ENCODE peak calls at places on chromosome 4, in eight cellular contexts. One of them, this sample, is unnamed.

GRCh38 chr4:56286763-56287162 is 100.5 kb downstream of the AASDH start:
- DNase-seq in prostate gland: no peak
- DNase-seq in right atrium auricular region: no peak
- DNase-seq in bronchial epithelial cell: no peak
- DNase-seq in cardiac fibroblast: no peak
- DNase-seq in GM20000: no peak
- DNase-seq in astrocyte of the spinal cord: no peak
- DNase-seq in sigmoid colon: no peak
- DNase-seq in this sample: no peak

GRCh38 chr4:150278206-150278605 is 200.0 kb downstream of the DCLK2 start:
- DNase-seq in cardiac fibroblast: no peak
- DNase-seq in right atrium auricular region: no peak
- DNase-seq in bronchial epithelial cell: no peak
- DNase-seq in GM20000: no peak
- DNase-seq in astrocyte of the spinal cord: no peak
- DNase-seq in sigmoid colon: no peak
- DNase-seq in prostate gland: no peak
- DNase-seq in this sample: no peak

GRCh38 chr4:76641758-76642157 is 206.7 kb downstream of the SHROOM3 start:
- DNase-seq in prostate gland: no peak
- DNase-seq in cardiac fibroblast: no peak
- DNase-seq in sigmoid colon: no peak
- DNase-seq in astrocyte of the spinal cord: no peak
- DNase-seq in GM20000: no peak
- DNase-seq in right atrium auricular region: no peak
- DNase-seq in bronchial epithelial cell: no peak
- DNase-seq in this sample: no peak

GRCh38 chr4:11480683-11481082 is 52.0 kb upstream of the HS3ST1 start:
- DNase-seq in sigmoid colon: peak; percentile 69
- DNase-seq in right atrium auricular region: peak; percentile 67
- DNase-seq in bronchial epithelial cell: peak; percentile 59
- DNase-seq in astrocyte of the spinal cord: peak; percentile 16
- DNase-seq in prostate gland: no peak
- DNase-seq in cardiac fibroblast: peak; percentile 66
- DNase-seq in GM20000: peak; percentile 10
- DNase-seq in this sample: peak; percentile 30

GRCh38 chr4:7096264-7096663 is 28.4 kb upstream of the GRPEL1 start:
- DNase-seq in GM20000: no peak
- DNase-seq in cardiac fibroblast: no peak
- DNase-seq in astrocyte of the spinal cord: no peak
- DNase-seq in right atrium auricular region: no peak
- DNase-seq in sigmoid colon: no peak
- DNase-seq in prostate gland: no peak
- DNase-seq in bronchial epithelial cell: no peak
- DNase-seq in this sample: no peak

GRCh38 chr4:3340038-3340702 is 47.3 kb downstream of the RGS12 start:
- DNase-seq in cardiac fibroblast: no peak
- DNase-seq in astrocyte of the spinal cord: no peak
- DNase-seq in GM20000: no peak
- DNase-seq in right atrium auricular region: peak; percentile 50
- DNase-seq in sigmoid colon: no peak
- DNase-seq in bronchial epithelial cell: no peak
- DNase-seq in prostate gland: no peak
- DNase-seq in this sample: no peak

GRCh38 chr4:30068234-30068633 is 651.9 kb upstream of the PCDH7 start:
- DNase-seq in right atrium auricular region: no peak
- DNase-seq in prostate gland: no peak
- DNase-seq in astrocyte of the spinal cord: no peak
- DNase-seq in GM20000: no peak
- DNase-seq in cardiac fibroblast: peak; percentile 0
- DNase-seq in sigmoid colon: peak; percentile 32
- DNase-seq in bronchial epithelial cell: no peak
- DNase-seq in this sample: no peak

GRCh38 chr4:186347743-186348142 is 81.8 kb downstream of the F11 start:
- DNase-seq in cardiac fibroblast: no peak
- DNase-seq in astrocyte of the spinal cord: no peak
- DNase-seq in GM20000: no peak
- DNase-seq in bronchial epithelial cell: no peak
- DNase-seq in prostate gland: no peak
- DNase-seq in right atrium auricular region: no peak
- DNase-seq in sigmoid colon: no peak
- DNase-seq in this sample: no peak

GRCh38 chr4:74378573-74378972 is 13.6 kb downstream of the EREG start:
- DNase-seq in prostate gland: no peak
- DNase-seq in sigmoid colon: no peak
- DNase-seq in cardiac fibroblast: peak; percentile 62
- DNase-seq in astrocyte of the spinal cord: no peak
- DNase-seq in GM20000: no peak
- DNase-seq in right atrium auricular region: no peak
- DNase-seq in bronchial epithelial cell: no peak
- DNase-seq in this sample: no peak

GRCh38 chr4:113539408-113539807 is 222.1 kb downstream of the CAMK2D start:
- DNase-seq in prostate gland: no peak
- DNase-seq in cardiac fibroblast: peak; percentile 89
- DNase-seq in astrocyte of the spinal cord: peak; percentile 75
- DNase-seq in GM20000: no peak
- DNase-seq in bronchial epithelial cell: peak; percentile 50
- DNase-seq in sigmoid colon: no peak
- DNase-seq in right atrium auricular region: no peak
- DNase-seq in this sample: peak; percentile 23

GRCh38 chr4:145480257-145480656 is 1.4 kb upstream of the SMAD1 start:
- DNase-seq in astrocyte of the spinal cord: no peak
- DNase-seq in right atrium auricular region: no peak
- DNase-seq in cardiac fibroblast: no peak
- DNase-seq in bronchial epithelial cell: no peak
- DNase-seq in GM20000: peak; percentile 31
- DNase-seq in prostate gland: no peak
- DNase-seq in sigmoid colon: no peak
- DNase-seq in this sample: peak; percentile 27

GRCh38 chr4:184987493-184988031 is 30.7 kb upstream of the HELT start:
- DNase-seq in sigmoid colon: no peak
- DNase-seq in right atrium auricular region: no peak
- DNase-seq in prostate gland: no peak
- DNase-seq in cardiac fibroblast: no peak
- DNase-seq in bronchial epithelial cell: no peak
- DNase-seq in astrocyte of the spinal cord: no peak
- DNase-seq in GM20000: no peak
- DNase-seq in this sample: no peak

GRCh38 chr4:174631901-174632758 is 109.8 kb upstream of the HPGD start:
- DNase-seq in bronchial epithelial cell: peak; percentile 58
- DNase-seq in sigmoid colon: no peak
- DNase-seq in prostate gland: no peak
- DNase-seq in right atrium auricular region: no peak
- DNase-seq in cardiac fibroblast: peak; percentile 56
- DNase-seq in astrocyte of the spinal cord: peak; percentile 58
- DNase-seq in GM20000: peak; percentile 34
- DNase-seq in this sample: peak; percentile 50

GRCh38 chr4:176259330-176260090 is 9.5 kb downstream of the ASB5 start:
- DNase-seq in sigmoid colon: no peak
- DNase-seq in right atrium auricular region: no peak
- DNase-seq in bronchial epithelial cell: peak; percentile 52
- DNase-seq in GM20000: no peak
- DNase-seq in prostate gland: no peak
- DNase-seq in astrocyte of the spinal cord: peak; percentile 49
- DNase-seq in cardiac fibroblast: peak; percentile 71
- DNase-seq in this sample: peak; percentile 56

GRCh38 chr4:150007512-150007911 is 70.7 kb upstream of the DCLK2 start:
- DNase-seq in GM20000: no peak
- DNase-seq in bronchial epithelial cell: peak; percentile 10
- DNase-seq in prostate gland: no peak
- DNase-seq in astrocyte of the spinal cord: peak; percentile 68
- DNase-seq in right atrium auricular region: no peak
- DNase-seq in sigmoid colon: no peak
- DNase-seq in cardiac fibroblast: peak; percentile 56
- DNase-seq in this sample: peak; percentile 27

GRCh38 chr4:5365071-5366008 is 314.1 kb downstream of the STK32B start:
- DNase-seq in cardiac fibroblast: peak; percentile 75
- DNase-seq in sigmoid colon: no peak
- DNase-seq in prostate gland: peak; percentile 77
- DNase-seq in bronchial epithelial cell: peak; percentile 100
- DNase-seq in astrocyte of the spinal cord: peak; percentile 54
- DNase-seq in right atrium auricular region: no peak
- DNase-seq in GM20000: no peak
- DNase-seq in this sample: peak; percentile 97

GRCh38 chr4:26887143-26887542 is 26.5 kb downstream of the STIM2 start:
- DNase-seq in prostate gland: no peak
- DNase-seq in astrocyte of the spinal cord: no peak
- DNase-seq in cardiac fibroblast: no peak
- DNase-seq in right atrium auricular region: no peak
- DNase-seq in bronchial epithelial cell: no peak
- DNase-seq in GM20000: no peak
- DNase-seq in sigmoid colon: no peak
- DNase-seq in this sample: no peak

GRCh38 chr4:90121961-90122748 is 5.0 kb upstream of the CCSER1 start:
- DNase-seq in GM20000: no peak
- DNase-seq in prostate gland: no peak
- DNase-seq in cardiac fibroblast: peak; percentile 3
- DNase-seq in bronchial epithelial cell: peak; percentile 83
- DNase-seq in right atrium auricular region: no peak
- DNase-seq in astrocyte of the spinal cord: peak; percentile 42
- DNase-seq in sigmoid colon: no peak
- DNase-seq in this sample: peak; percentile 91

GRCh38 chr4:23890369-23891063 is 669 bp upstream of the PPARGC1A start:
- DNase-seq in cardiac fibroblast: no peak
- DNase-seq in bronchial epithelial cell: no peak
- DNase-seq in astrocyte of the spinal cord: peak; percentile 5
- DNase-seq in GM20000: no peak
- DNase-seq in sigmoid colon: no peak
- DNase-seq in prostate gland: no peak
- DNase-seq in right atrium auricular region: no peak
- DNase-seq in this sample: no peak

GRCh38 chr4:5009796-5010195 is 9.5 kb downstream of the CYTL1 start:
- DNase-seq in cardiac fibroblast: no peak
- DNase-seq in bronchial epithelial cell: no peak
- DNase-seq in astrocyte of the spinal cord: no peak
- DNase-seq in GM20000: no peak
- DNase-seq in sigmoid colon: no peak
- DNase-seq in right atrium auricular region: no peak
- DNase-seq in prostate gland: no peak
- DNase-seq in this sample: no peak

GRCh38 chr4:6551660-6552059 is 23.3 kb upstream of the MAN2B2 start:
- DNase-seq in prostate gland: no peak
- DNase-seq in bronchial epithelial cell: no peak
- DNase-seq in GM20000: no peak
- DNase-seq in right atrium auricular region: no peak
- DNase-seq in astrocyte of the spinal cord: no peak
- DNase-seq in cardiac fibroblast: no peak
- DNase-seq in sigmoid colon: no peak
- DNase-seq in this sample: no peak

GRCh38 chr4:7202391-7202790 is 10.1 kb downstream of the SORCS2 start:
- DNase-seq in astrocyte of the spinal cord: peak; percentile 22
- DNase-seq in right atrium auricular region: no peak
- DNase-seq in bronchial epithelial cell: no peak
- DNase-seq in GM20000: no peak
- DNase-seq in sigmoid colon: peak; percentile 2
- DNase-seq in cardiac fibroblast: peak; percentile 32
- DNase-seq in prostate gland: no peak
- DNase-seq in this sample: no peak

GRCh38 chr4:80125252-80126177 is 52.5 kb upstream of the ANTXR2 start:
- DNase-seq in GM20000: peak; percentile 4
- DNase-seq in bronchial epithelial cell: peak; percentile 55
- DNase-seq in cardiac fibroblast: peak; percentile 66
- DNase-seq in right atrium auricular region: no peak
- DNase-seq in astrocyte of the spinal cord: peak; percentile 55
- DNase-seq in sigmoid colon: no peak
- DNase-seq in prostate gland: peak; percentile 9
- DNase-seq in this sample: peak; percentile 48
- TF ChIP-seq CTCF in GM20000: no peak
- TF ChIP-seq CTCF in bronchial epithelial cell: peak; percentile 37
- TF ChIP-seq CTCF in cardiac fibroblast: peak; percentile 65
- TF ChIP-seq CTCF in right atrium auricular region: peak; percentile 35
- TF ChIP-seq CTCF in astrocyte of the spinal cord: peak; percentile 68
- TF ChIP-seq CTCF in sigmoid colon: peak; percentile 30
- TF ChIP-seq CTCF in prostate gland: no peak
- TF ChIP-seq CTCF in this sample: peak; percentile 68

DNA sequence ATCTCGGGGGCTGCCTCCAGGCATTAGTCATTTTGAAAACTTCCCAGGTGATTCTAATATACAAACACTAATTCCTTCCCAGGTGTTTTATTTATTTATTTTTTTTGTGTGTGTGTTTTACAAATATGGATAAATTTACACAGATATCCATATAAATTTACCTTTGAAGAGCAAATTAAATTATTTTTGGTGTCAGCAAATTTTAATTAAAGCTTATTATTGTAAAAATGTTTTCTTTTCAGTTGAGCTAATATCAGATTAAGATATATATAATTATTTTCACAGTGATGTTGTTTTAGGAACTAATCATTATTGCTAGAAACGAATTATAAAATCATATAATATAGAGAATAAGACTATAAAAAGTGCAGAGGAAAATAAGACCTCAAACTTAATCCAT is 62.0 kb upstream of the FREM3 start:
- DNase-seq in astrocyte of the spinal cord: no peak
- DNase-seq in right atrium auricular region: no peak
- DNase-seq in bronchial epithelial cell: no peak
- DNase-seq in cardiac fibroblast: no peak
- DNase-seq in GM20000: no peak
- DNase-seq in prostate gland: no peak
- DNase-seq in sigmoid colon: no peak
- DNase-seq in this sample: no peak
- TF ChIP-seq CTCF in astrocyte of the spinal cord: no peak
- TF ChIP-seq CTCF in right atrium auricular region: no peak
- TF ChIP-seq CTCF in bronchial epithelial cell: no peak
- TF ChIP-seq CTCF in cardiac fibroblast: no peak
- TF ChIP-seq CTCF in GM20000: no peak
- TF ChIP-seq CTCF in prostate gland: no peak
- TF ChIP-seq CTCF in sigmoid colon: no peak
- TF ChIP-seq CTCF in this sample: no peak

DNA sequence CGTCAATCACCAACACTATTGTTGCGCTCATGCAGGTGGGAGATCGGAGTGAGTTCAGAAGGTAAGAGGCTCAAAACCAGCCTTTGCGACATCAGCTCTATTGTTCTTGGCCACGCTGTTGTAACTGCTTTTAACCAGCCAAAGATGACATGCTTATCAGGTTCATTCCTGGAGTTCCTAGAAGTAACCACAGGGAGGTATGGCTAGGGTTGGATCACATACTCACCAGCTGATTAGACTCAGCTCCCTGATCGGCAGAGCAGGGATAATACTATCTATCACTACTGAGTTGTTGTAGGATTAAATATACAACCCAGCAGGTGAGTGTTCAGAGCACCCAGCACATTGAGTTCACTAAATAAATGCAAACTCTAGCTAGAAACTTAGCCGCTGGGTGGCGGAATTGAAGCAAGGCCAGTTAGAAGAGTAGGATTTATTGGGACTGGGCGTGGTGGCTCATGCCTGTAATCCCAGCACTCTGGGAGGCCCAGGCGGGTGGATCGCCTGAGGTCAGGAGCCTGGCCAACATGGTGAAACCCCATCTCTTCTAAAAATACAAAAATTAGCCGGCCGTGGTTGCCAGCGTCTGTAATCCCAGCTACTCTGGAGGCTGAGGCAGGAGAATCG is 12.4 kb downstream of the SLC34A2 start:
- DNase-seq in GM20000: no peak
- DNase-seq in right atrium auricular region: no peak
- DNase-seq in bronchial epithelial cell: no peak
- DNase-seq in prostate gland: no peak
- DNase-seq in cardiac fibroblast: no peak
- DNase-seq in astrocyte of the spinal cord: no peak
- DNase-seq in sigmoid colon: no peak
- DNase-seq in this sample: peak; percentile 67
- TF ChIP-seq CTCF in GM20000: no peak
- TF ChIP-seq CTCF in right atrium auricular region: no peak
- TF ChIP-seq CTCF in bronchial epithelial cell: no peak
- TF ChIP-seq CTCF in prostate gland: no peak
- TF ChIP-seq CTCF in cardiac fibroblast: no peak
- TF ChIP-seq CTCF in astrocyte of the spinal cord: no peak
- TF ChIP-seq CTCF in sigmoid colon: no peak
- TF ChIP-seq CTCF in this sample: peak; percentile 50

GRCh38 chr4:169902658-169903345 is 123.4 kb downstream of the MFAP3L start:
- DNase-seq in prostate gland: no peak
- DNase-seq in GM20000: no peak
- DNase-seq in sigmoid colon: no peak
- DNase-seq in astrocyte of the spinal cord: no peak
- DNase-seq in bronchial epithelial cell: no peak
- DNase-seq in right atrium auricular region: no peak
- DNase-seq in cardiac fibroblast: no peak
- DNase-seq in this sample: no peak
- TF ChIP-seq CTCF in prostate gland: no peak
- TF ChIP-seq CTCF in GM20000: no peak
- TF ChIP-seq CTCF in sigmoid colon: no peak
- TF ChIP-seq CTCF in astrocyte of the spinal cord: no peak
- TF ChIP-seq CTCF in bronchial epithelial cell: no peak
- TF ChIP-seq CTCF in right atrium auricular region: no peak
- TF ChIP-seq CTCF in cardiac fibroblast: no peak
- TF ChIP-seq CTCF in this sample: no peak

This sample was measured in PC-3.